ENCODE peak calls at places on chromosomes 5 and 9, in five cellular contexts. One of them, this sample, is unnamed.

GRCh38 chr9:99778308-99778707 is 43.4 kb upstream of the NR4A3 start:
- DNase-seq in lung: no peak
- DNase-seq in brain microvascular endothelial cell: peak; percentile 92
- DNase-seq in cardiac muscle cell: peak; percentile 51
- DNase-seq in colonic mucosa: no peak
- DNase-seq in this sample: no peak

GRCh38 chr5:31364881-31365636 is 166.8 kb downstream of the DROSHA start:
- DNase-seq in lung: no peak
- DNase-seq in cardiac muscle cell: peak; percentile 11
- DNase-seq in colonic mucosa: no peak
- DNase-seq in brain microvascular endothelial cell: peak; percentile 68
- DNase-seq in this sample: no peak

GRCh38 chr5:125485003-125485641 is 738.7 kb upstream of the ZNF608 start:
- DNase-seq in colonic mucosa: peak; percentile 59
- DNase-seq in brain microvascular endothelial cell: peak; percentile 90
- DNase-seq in cardiac muscle cell: peak; percentile 97
- DNase-seq in lung: peak; percentile 33
- DNase-seq in this sample: peak; percentile 83

GRCh38 chr5:149959406-149960236 is 937 bp upstream of the SLC26A2 start:
- DNase-seq in brain microvascular endothelial cell: peak; percentile 69
- DNase-seq in lung: no peak
- DNase-seq in colonic mucosa: no peak
- DNase-seq in cardiac muscle cell: peak; percentile 75
- DNase-seq in this sample: no peak

GRCh38 chr9:132587484-132587858 is 5.1 kb downstream of the BARHL1 start:
- DNase-seq in brain microvascular endothelial cell: no peak
- DNase-seq in colonic mucosa: no peak
- DNase-seq in cardiac muscle cell: no peak
- DNase-seq in lung: no peak
- DNase-seq in this sample: no peak

GRCh38 chr5:108747111-108748009 is at the start of gene FER:
- DNase-seq in brain microvascular endothelial cell: peak; percentile 90
- DNase-seq in lung: peak; percentile 45
- DNase-seq in cardiac muscle cell: peak; percentile 90
- DNase-seq in colonic mucosa: no peak
- DNase-seq in this sample: peak; percentile 29

GRCh38 chr5:372556-372910 is 51.0 kb downstream of the AHRR start:
- DNase-seq in colonic mucosa: peak; percentile 13
- DNase-seq in lung: no peak
- DNase-seq in brain microvascular endothelial cell: no peak
- DNase-seq in cardiac muscle cell: no peak
- DNase-seq in this sample: no peak

GRCh38 chr9:93672622-93673270 is 96.4 kb downstream of the PHF2 start:
- DNase-seq in lung: no peak
- DNase-seq in cardiac muscle cell: no peak
- DNase-seq in colonic mucosa: peak; percentile 12
- DNase-seq in brain microvascular endothelial cell: no peak
- DNase-seq in this sample: no peak

GRCh38 chr5:9347541-9348295 is 198.2 kb downstream of the SEMA5A start:
- DNase-seq in cardiac muscle cell: no peak
- DNase-seq in lung: no peak
- DNase-seq in brain microvascular endothelial cell: no peak
- DNase-seq in colonic mucosa: no peak
- DNase-seq in this sample: no peak

GRCh38 chr5:92885950-92886349 is 695.1 kb downstream of the NR2F1-AS1 start:
- DNase-seq in cardiac muscle cell: no peak
- DNase-seq in colonic mucosa: no peak
- DNase-seq in brain microvascular endothelial cell: no peak
- DNase-seq in lung: no peak
- DNase-seq in this sample: no peak

GRCh38 chr5:3265131-3265885 is 330.3 kb upstream of the IRX1 start:
- DNase-seq in lung: no peak
- DNase-seq in cardiac muscle cell: no peak
- DNase-seq in colonic mucosa: no peak
- DNase-seq in brain microvascular endothelial cell: no peak
- DNase-seq in this sample: no peak

GRCh38 chr5:144460608-144461007 is 289.9 kb downstream of the KCTD16 start:
- DNase-seq in lung: no peak
- DNase-seq in cardiac muscle cell: no peak
- DNase-seq in brain microvascular endothelial cell: no peak
- DNase-seq in colonic mucosa: no peak
- DNase-seq in this sample: no peak

GRCh38 chr5:107794731-107795130 is 124.0 kb upstream of the EFNA5 start:
- DNase-seq in lung: no peak
- DNase-seq in brain microvascular endothelial cell: no peak
- DNase-seq in colonic mucosa: no peak
- DNase-seq in cardiac muscle cell: no peak
- DNase-seq in this sample: no peak

GRCh38 chr5:8907168-8907868 is 638.6 kb downstream of the SEMA5A start:
- DNase-seq in brain microvascular endothelial cell: peak; percentile 13
- DNase-seq in colonic mucosa: no peak
- DNase-seq in lung: no peak
- DNase-seq in cardiac muscle cell: no peak
- DNase-seq in this sample: no peak

GRCh38 chr9:87657893-87658292 is 68.0 kb upstream of the CTSL start:
- DNase-seq in brain microvascular endothelial cell: no peak
- DNase-seq in cardiac muscle cell: no peak
- DNase-seq in lung: no peak
- DNase-seq in colonic mucosa: no peak
- DNase-seq in this sample: no peak

GRCh38 chr9:110977259-110977709 is 61.0 kb downstream of the LPAR1 start:
- DNase-seq in lung: no peak
- DNase-seq in brain microvascular endothelial cell: peak; percentile 36
- DNase-seq in colonic mucosa: peak; percentile 30
- DNase-seq in cardiac muscle cell: peak; percentile 70
- DNase-seq in this sample: no peak

DNA sequence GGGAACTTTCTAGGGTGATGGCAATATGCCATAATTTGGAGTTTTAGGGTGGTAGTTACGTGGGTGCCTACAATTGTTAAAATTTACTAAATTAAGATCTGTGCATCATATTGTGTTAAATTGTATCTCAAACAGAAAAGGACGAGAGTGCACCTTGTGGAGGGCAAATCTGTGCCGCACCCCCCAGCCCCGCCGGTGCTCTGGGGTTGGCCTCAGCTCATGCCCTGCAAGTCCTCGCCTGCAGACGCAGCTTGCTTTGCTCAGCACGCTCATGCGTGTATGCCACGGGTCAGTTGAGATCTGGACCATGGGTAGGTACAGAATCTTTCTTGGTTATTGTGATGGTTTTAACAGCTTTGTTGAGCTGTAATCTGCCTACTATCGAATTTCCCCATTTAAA is 33.7 kb upstream of the FCN1 start:
- DNase-seq in brain microvascular endothelial cell: no peak
- DNase-seq in lung: no peak
- DNase-seq in cardiac muscle cell: no peak
- DNase-seq in colonic mucosa: no peak
- DNase-seq in this sample: no peak
- H3K27me3 ChIP-seq in brain microvascular endothelial cell: no peaks in the 10 kb centered on the region
- H3K27me3 ChIP-seq in lung: no peaks in the 10 kb centered on the region
- H3K27me3 ChIP-seq in cardiac muscle cell: no peaks in the 10 kb centered on the region
- H3K27me3 ChIP-seq in colonic mucosa: no peaks in the 10 kb centered on the region
- H3K27me3 ChIP-seq in this sample: no peaks in the 10 kb centered on the region

GRCh38 chr5:172735141-172735831 is 35.7 kb downstream of the DUSP1 start:
- DNase-seq in cardiac muscle cell: no peak
- DNase-seq in colonic mucosa: no peak
- DNase-seq in brain microvascular endothelial cell: no peak
- DNase-seq in lung: no peak
- DNase-seq in this sample: no peak

GRCh38 chr5:172733974-172734346 is 37.0 kb downstream of the DUSP1 start:
- DNase-seq in colonic mucosa: no peak
- DNase-seq in lung: no peak
- DNase-seq in brain microvascular endothelial cell: no peak
- DNase-seq in cardiac muscle cell: no peak
- DNase-seq in this sample: no peak

GRCh38 chr5:172732201-172732865 is 38.7 kb downstream of the DUSP1 start:
- DNase-seq in cardiac muscle cell: no peak
- DNase-seq in lung: no peak
- DNase-seq in brain microvascular endothelial cell: no peak
- DNase-seq in colonic mucosa: no peak
- DNase-seq in this sample: no peak

GRCh38 chr5:172731286-172732073 is 39.5 kb downstream of the DUSP1 start:
- DNase-seq in cardiac muscle cell: no peak
- DNase-seq in brain microvascular endothelial cell: no peak
- DNase-seq in lung: peak; percentile 67
- DNase-seq in colonic mucosa: no peak
- DNase-seq in this sample: peak; percentile 89

GRCh38 chr5:172733179-172733973 is 37.6 kb downstream of the DUSP1 start:
- DNase-seq in lung: peak; percentile 77
- DNase-seq in colonic mucosa: peak; percentile 72
- DNase-seq in cardiac muscle cell: peak; percentile 98
- DNase-seq in brain microvascular endothelial cell: peak; percentile 89
- DNase-seq in this sample: peak; percentile 76
- TF ChIP-seq CTCF in lung: no peak
- TF ChIP-seq CTCF in colonic mucosa: no peak
- TF ChIP-seq CTCF in cardiac muscle cell: no peak
- TF ChIP-seq CTCF in brain microvascular endothelial cell: peak; percentile 28
- TF ChIP-seq CTCF in this sample: no peak

DNA sequence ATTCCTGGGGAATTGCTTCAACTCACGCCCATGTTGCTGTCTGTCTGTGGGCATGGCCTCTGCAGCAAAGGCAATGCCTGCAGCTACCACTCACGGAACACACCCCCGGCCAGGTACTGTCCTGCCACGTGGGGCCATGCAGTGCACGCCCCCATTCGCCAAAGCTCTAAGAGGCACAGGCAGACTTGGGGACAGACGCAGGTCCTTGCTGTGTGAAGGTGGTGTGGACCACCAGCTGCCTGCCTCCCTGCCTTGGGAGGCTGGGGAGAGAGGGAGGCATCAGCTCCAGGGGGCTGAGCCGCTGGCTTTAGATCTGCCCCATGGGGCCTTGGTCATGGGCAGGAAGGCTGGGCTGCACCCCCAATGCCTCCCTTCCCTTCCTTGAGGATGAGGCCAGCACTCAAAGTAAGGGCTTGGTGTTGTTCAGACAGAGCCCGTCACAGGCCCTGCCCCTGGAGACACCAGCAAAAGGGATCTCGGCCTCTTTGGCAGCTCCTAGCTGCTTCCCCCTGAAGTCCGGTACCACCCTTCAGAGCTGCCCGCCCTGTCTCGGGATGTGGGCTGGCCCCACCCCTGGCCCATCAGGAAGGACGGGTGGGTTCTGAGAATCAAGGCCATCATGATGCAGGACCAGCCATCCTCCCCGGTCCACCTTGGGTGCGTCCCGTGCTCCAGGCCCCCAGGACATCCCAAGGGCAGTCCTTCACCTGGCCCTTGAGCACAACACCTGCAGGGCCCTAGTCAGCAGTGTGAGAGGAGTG is 2.3 kb downstream of the GRIN1 start:
- DNase-seq in brain microvascular endothelial cell: no peak
- DNase-seq in cardiac muscle cell: no peak
- DNase-seq in colonic mucosa: no peak
- DNase-seq in lung: no peak
- DNase-seq in this sample: no peak
- H3K27me3 ChIP-seq in brain microvascular endothelial cell: peaks cover 45% of the 10 kb centered on the region
- H3K27me3 ChIP-seq in cardiac muscle cell: peaks cover 92% of the 10 kb centered on the region
- H3K27me3 ChIP-seq in colonic mucosa: peaks cover 48% of the 10 kb centered on the region
- H3K27me3 ChIP-seq in lung: peaks cover 20% of the 10 kb centered on the region
- H3K27me3 ChIP-seq in this sample: peaks cover 42% of the 10 kb centered on the region

GRCh38 chr5:41600738-41601137 is 90.3 kb upstream of the PLCXD3 start:
- DNase-seq in cardiac muscle cell: no peak
- DNase-seq in colonic mucosa: no peak
- DNase-seq in brain microvascular endothelial cell: no peak
- DNase-seq in lung: no peak
- DNase-seq in this sample: no peak
- TF ChIP-seq CTCF in cardiac muscle cell: no peak
- TF ChIP-seq CTCF in colonic mucosa: no peak
- TF ChIP-seq CTCF in brain microvascular endothelial cell: no peak
- TF ChIP-seq CTCF in lung: no peak
- TF ChIP-seq CTCF in this sample: no peak

GRCh38 chr5:172743112-172743959 is 27.7 kb downstream of the DUSP1 start:
- DNase-seq in colonic mucosa: no peak
- DNase-seq in brain microvascular endothelial cell: no peak
- DNase-seq in cardiac muscle cell: no peak
- DNase-seq in lung: no peak
- DNase-seq in this sample: no peak

GRCh38 chr5:172739385-172739784 is 31.6 kb downstream of the DUSP1 start:
- DNase-seq in colonic mucosa: no peak
- DNase-seq in lung: no peak
- DNase-seq in brain microvascular endothelial cell: no peak
- DNase-seq in cardiac muscle cell: no peak
- DNase-seq in this sample: no peak

GRCh38 chr5:172744106-172745104 is 26.6 kb downstream of the DUSP1 start:
- DNase-seq in cardiac muscle cell: no peak
- DNase-seq in colonic mucosa: peak; percentile 75
- DNase-seq in lung: peak; percentile 72
- DNase-seq in brain microvascular endothelial cell: no peak
- DNase-seq in this sample: peak; percentile 74

GRCh38 chr5:172741206-172741582 is 29.8 kb downstream of the DUSP1 start:
- DNase-seq in colonic mucosa: no peak
- DNase-seq in lung: no peak
- DNase-seq in brain microvascular endothelial cell: no peak
- DNase-seq in cardiac muscle cell: no peak
- DNase-seq in this sample: no peak

DNA sequence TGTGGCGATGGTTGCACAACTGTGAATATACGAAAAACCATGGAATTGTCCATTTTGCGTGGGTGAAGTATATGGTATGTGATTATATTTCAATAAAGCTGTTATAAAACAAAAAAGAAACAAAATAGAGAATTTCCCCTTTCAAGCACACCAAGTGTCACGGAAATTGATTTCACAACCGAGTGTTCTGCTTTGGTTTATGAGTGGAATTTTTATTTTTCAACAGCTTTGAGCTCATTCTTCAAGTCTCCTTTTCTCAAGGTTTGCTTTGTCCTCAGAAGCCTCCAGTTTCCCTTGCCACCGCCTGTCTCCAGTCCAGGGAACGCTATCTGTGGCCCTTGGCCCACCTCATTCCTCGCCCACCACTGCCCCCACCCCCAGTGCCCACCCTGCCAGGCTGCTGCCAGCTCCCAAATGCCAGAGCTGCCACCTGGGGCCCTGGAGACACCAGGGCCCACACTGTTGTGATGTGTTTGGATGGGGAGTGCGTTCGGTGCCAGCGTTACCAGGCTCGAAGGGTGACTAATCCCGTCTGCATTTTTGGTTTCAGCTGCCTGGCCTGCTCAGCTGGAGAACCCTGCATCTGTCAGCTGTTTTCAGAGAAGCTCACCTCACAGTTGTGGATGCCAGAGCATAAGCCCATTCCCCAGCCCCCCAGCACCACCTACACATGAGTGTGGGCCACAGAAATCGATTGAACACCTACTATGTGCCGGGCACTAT is 30.4 kb downstream of the DUSP1 start:
- DNase-seq in colonic mucosa: no peak
- DNase-seq in cardiac muscle cell: peak; percentile 95
- DNase-seq in lung: peak; percentile 71
- DNase-seq in brain microvascular endothelial cell: peak; percentile 94
- DNase-seq in this sample: peak; percentile 49
- H3K27me3 ChIP-seq in colonic mucosa: no peaks in the 10 kb centered on the region
- H3K27me3 ChIP-seq in cardiac muscle cell: no peaks in the 10 kb centered on the region
- H3K27me3 ChIP-seq in lung: no peaks in the 10 kb centered on the region
- H3K27me3 ChIP-seq in brain microvascular endothelial cell: no peaks in the 10 kb centered on the region
- H3K27me3 ChIP-seq in this sample: no peaks in the 10 kb centered on the region

This sample was measured in prostate gland.